ENCODE peak calls at places on chromosomes 6 and 20, in six cellular contexts. E is GM23338, Q is A549, Z is HCT116, G is HL-60, A is Panc1. S is an unnamed sample.

GRCh38 chr6:7747901-7748504 is 22.1 kb downstream of the BMP6 start:
- DNase-seq in E (no peak), A (no peak), Q (no peak), G (no peak), Z (no peak), S (no peak)

GRCh38 chr6:138815797-138816528 is 20.1 kb downstream of the ECT2L start:
- DNase-seq in G (no peak), Q (peak), Z (peak), E (peak), A (peak), S (peak)

GRCh38 chr20:56628015-56628872 is 862 bp upstream of the TFAP2C start:
- DNase-seq in Z (no peak), E (peak), A (no peak), Q (peak), G (no peak), S (no peak)

GRCh38 chr6:29806387-29806786 is 21.2 kb upstream of the HLA-G start:
- DNase-seq in Q (no peak), E (no peak), Z (no peak), G (no peak), A (no peak), S (no peak)

GRCh38 chr6:89895273-89895874 is 1.1 kb downstream of the GJA10 start:
- DNase-seq in A (no peak), Q (no peak), G (no peak), E (peak), Z (no peak), S (peak)

GRCh38 chr20:24134284-24134683 is 145.7 kb upstream of the GGTLC1 start:
- DNase-seq in Q (no peak), A (no peak), E (peak), Z (no peak), G (no peak), S (no peak)

GRCh38 chr20:6993016-6993415 is 225.5 kb downstream of the BMP2 start:
- DNase-seq in Z (no peak), Q (no peak), A (no peak), E (no peak), G (no peak), S (no peak)

GRCh38 chr6:82006027-82006738 is 241.4 kb downstream of the IBTK start:
- DNase-seq in Z (no peak), Q (no peak), E (peak), A (no peak), G (no peak), S (no peak)

GRCh38 chr20:9460518-9460917 is 53.9 kb upstream of the LAMP5 start:
- DNase-seq in E (no peak), Q (peak), G (no peak), Z (no peak), A (no peak), S (no peak)

GRCh38 chr6:134041093-134041492 is 11.3 kb downstream of the SLC2A12 start:
- DNase-seq in Z (peak), Q (peak), E (no peak), A (no peak), G (no peak), S (peak)

GRCh38 chr6:2976571-2977085 is 5.3 kb upstream of the SERPINB6 start:
- DNase-seq in Q (peak), G (no peak), A (no peak), E (no peak), Z (no peak), S (no peak)

GRCh38 chr6:136226027-136226673 is 24.0 kb downstream of the MTFR2 start:
- DNase-seq in G (no peak), E (peak), Q (peak), Z (peak), A (peak), S (peak)

GRCh38 chr6:6851862-6852261 is 255.9 kb upstream of the RREB1 start:
- DNase-seq in Z (no peak), G (no peak), A (no peak), E (no peak), Q (no peak), S (no peak)

GRCh38 chr6:16105874-16106273 is 23.0 kb upstream of the MYLIP start:
- DNase-seq in A (no peak), Z (no peak), G (peak), E (no peak), Q (no peak), S (no peak)

GRCh38 chr6:7052441-7052936 is 55.3 kb upstream of the RREB1 start:
- DNase-seq in Q (no peak), E (peak), G (peak), A (no peak), Z (no peak), S (no peak)

GRCh38 chr6:158718431-158719126 is 68.7 kb downstream of the SYTL3 start:
- DNase-seq in E (peak), Z (peak), G (no peak), A (no peak), Q (peak), S (peak)

GRCh38 chr6:167095888-167096287 is 27.0 kb upstream of the CCR6 start:
- DNase-seq in E (no peak), A (no peak), Q (no peak), Z (no peak), G (no peak), S (no peak)

GRCh38 chr6:167094436-167094819 is 28.5 kb upstream of the CCR6 start:
- DNase-seq in Q (no peak), G (no peak), Z (no peak), E (no peak), A (no peak), S (no peak)

GRCh38 chr6:167093922-167094432 is 28.9 kb upstream of the CCR6 start:
- DNase-seq in E (no peak), Z (no peak), Q (no peak), A (no peak), G (no peak), S (no peak)

GRCh38 chr6:167093406-167093921 is 29.4 kb upstream of the CCR6 start:
- DNase-seq in G (no peak), Q (no peak), Z (no peak), A (no peak), E (no peak), S (no peak)

DNA sequence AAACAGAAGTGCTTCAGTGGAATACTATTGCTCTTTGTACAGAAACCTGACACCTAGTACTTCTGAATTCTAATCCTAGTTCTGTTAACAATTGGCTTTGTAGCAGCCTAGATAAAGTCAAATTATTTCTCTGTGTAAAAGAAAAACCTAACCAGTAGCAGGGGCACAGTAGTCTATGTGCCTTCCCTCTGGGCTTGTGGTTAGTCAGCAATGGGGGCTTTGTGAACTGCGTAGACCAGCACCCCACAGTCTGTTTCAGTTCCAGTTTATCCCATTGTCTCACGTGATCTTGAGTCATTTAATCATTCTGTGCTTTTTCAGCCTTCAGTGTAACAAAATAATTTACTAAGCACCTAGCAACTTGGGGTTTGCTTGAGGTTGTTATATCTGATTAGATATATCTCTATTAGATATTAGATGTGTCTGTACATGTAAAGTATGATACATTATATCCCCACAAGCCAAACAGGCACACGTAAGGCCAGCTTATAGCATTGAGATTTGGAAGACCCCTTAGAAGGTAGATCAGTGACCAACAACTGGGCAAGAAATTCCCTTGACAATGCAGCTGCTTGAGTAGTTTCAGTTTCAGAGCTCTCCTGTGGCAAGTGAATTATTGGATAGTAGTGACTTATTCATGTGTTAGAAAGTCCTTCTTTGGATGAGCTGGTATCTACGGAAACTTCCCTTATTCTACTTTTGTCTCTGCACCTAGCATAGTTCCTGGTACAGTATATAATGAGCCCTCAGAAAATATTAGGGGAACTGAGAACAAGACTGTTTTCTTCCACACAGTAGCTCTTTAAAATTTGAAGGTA is 27.9 kb upstream of the CCR6 start:
- DNase-seq in Z (no peak), G (no peak), Q (no peak), E (no peak), A (no peak), S (no peak)
- TF ChIP-seq REST in Z (no peak), G (no peak), Q (no peak), E (no peak), A (no peak), S (no peak)

GRCh38 chr6:34385793-34386195 is 6.7 kb downstream of the NUDT3 start:
- DNase-seq in G (no peak), A (no peak), E (no peak), Z (no peak), Q (no peak), S (no peak)

GRCh38 chr6:34384305-34385153 is 7.9 kb downstream of the NUDT3 start:
- DNase-seq in Q (no peak), Z (no peak), G (no peak), E (no peak), A (no peak), S (no peak)

GRCh38 chr6:34389034-34389433 is 3.4 kb downstream of the NUDT3 start:
- DNase-seq in A (no peak), G (no peak), Q (no peak), E (peak), Z (no peak), S (no peak)

GRCh38 chr6:34383651-34384304 is 8.7 kb downstream of the NUDT3 start:
- DNase-seq in Q (no peak), A (no peak), Z (no peak), E (peak), G (no peak), S (no peak)

GRCh38 chr6:34386316-34387137 is 5.9 kb downstream of the NUDT3 start:
- DNase-seq in G (no peak), E (no peak), Q (no peak), A (no peak), Z (no peak), S (no peak)
- TF ChIP-seq REST in G (no peak), E (no peak), Q (no peak), A (no peak), Z (no peak), S (no peak)

GRCh38 chr6:157107571-157107914 is 215.8 kb downstream of the TMEM242 start:
- DNase-seq in Z (no peak), Q (no peak), A (no peak), E (no peak), G (no peak), S (no peak)

GRCh38 chr6:157106487-157106886 is 216.8 kb downstream of the TMEM242 start:
- DNase-seq in G (no peak), A (peak), E (no peak), Z (peak), Q (peak), S (no peak)

GRCh38 chr6:157110620-157111019 is 212.7 kb downstream of the TMEM242 start:
- DNase-seq in E (no peak), Q (no peak), A (no peak), Z (no peak), G (no peak), S (no peak)

GRCh38 chr6:157108923-157109322 is 214.4 kb downstream of the TMEM242 start:
- DNase-seq in E (no peak), Z (no peak), A (no peak), G (no peak), Q (no peak), S (no peak)

DNA sequence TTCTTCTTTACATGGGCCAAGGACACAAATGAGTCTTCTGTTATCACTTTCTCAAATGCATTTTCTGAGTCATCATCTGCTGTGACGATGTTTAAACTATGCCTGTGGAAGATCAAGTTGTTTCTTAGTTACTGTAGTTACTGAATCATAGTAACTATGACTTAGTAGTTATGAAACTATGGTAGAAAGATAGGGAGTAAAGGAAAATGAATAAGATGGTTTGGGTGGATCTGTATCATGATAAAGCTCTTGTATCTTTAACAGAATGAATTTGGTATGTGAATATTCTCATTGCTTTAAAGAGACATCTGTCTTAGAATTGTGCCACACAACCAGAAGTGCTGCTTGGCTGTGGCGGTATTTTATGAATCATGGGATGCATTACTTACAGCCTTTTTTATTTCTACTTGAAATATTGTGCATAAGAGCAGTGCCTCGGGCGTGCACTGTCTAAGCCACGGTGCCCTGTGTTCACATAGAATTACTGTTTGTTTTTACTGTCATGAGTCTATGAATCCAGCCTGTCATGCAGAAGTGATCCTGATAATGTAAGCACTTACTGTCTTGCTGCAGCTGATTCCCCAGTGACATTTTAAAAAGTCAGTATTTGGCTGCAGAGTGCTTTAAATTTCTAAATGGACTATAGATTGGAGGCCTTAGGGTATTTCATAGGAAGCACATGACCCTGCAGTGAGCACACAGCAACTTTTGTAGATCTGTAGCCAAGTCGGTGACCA is 215.2 kb downstream of the TMEM242 start:
- DNase-seq in Z (no peak), Q (peak), G (no peak), A (peak), E (no peak), S (peak)
- TF ChIP-seq REST in Z (no peak), Q (no peak), G (no peak), A (no peak), E (no peak), S (no peak)

GRCh38 chr20:25247666-25248500 is at the start of gene PYGB:
- DNase-seq in A (no peak), E (peak), Q (peak), G (peak), Z (peak), S (peak)

GRCh38 chr20:25246182-25246943 is 1.5 kb upstream of the PYGB start:
- DNase-seq in A (no peak), G (no peak), Z (no peak), E (no peak), Q (no peak), S (no peak)

GRCh38 chr20:25245461-25245860 is 2.4 kb upstream of the PYGB start:
- DNase-seq in Q (no peak), Z (no peak), G (no peak), E (no peak), A (no peak), S (no peak)

GRCh38 chr20:25248501-25249172 is 752 bp downstream of the PYGB start:
- DNase-seq in A (no peak), Z (no peak), Q (peak), E (peak), G (no peak), S (no peak)

GRCh38 chr20:25247100-25247665 is 702 bp upstream of the PYGB start:
- DNase-seq in A (no peak), G (no peak), Q (peak), Z (peak), E (peak), S (peak)
- TF ChIP-seq REST in A (no peak), G (no peak), Q (no peak), Z (no peak), E (no peak), S (no peak)

DNA sequence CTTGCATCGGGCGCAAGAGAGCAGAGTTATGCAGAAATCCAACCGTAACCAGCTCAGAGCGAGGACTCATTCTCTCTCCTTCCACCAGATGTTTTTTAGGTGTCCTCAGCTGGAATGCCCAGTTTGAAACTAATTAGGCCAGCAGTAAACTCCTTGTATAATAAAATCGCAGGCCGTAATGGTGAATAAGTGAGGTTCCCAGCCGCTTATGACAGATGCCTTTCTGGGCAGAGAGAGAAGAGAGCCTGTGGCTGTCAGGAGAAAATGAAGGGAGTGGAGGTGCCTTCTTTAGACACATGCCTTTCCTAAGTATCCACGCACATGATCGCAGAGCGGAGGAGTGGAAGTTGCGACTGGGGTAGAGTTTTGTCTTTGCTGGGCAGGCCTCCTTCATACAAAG is 2.8 kb downstream of the EYA2 start:
- DNase-seq in G (no peak), A (no peak), Q (no peak), Z (no peak), E (no peak), S (no peak)
- TF ChIP-seq REST in G (no peak), A (no peak), Q (no peak), Z (no peak), E (no peak), S (no peak)

GRCh38 chr20:53767206-53767924 is 173.7 kb upstream of the ZNF217 start:
- DNase-seq in Z (no peak), Q (no peak), E (no peak), G (no peak), A (no peak), S (no peak)
- TF ChIP-seq REST in Z (no peak), Q (no peak), E (no peak), G (no peak), A (no peak), S (no peak)

S was measured in K562.